ENCODE peak calls at places on chromosomes 11 and 22, in five cellular contexts. J is stimulated activated CD8-positive, alpha-beta memory T cell treated with anti-CD3 and anti-CD28 coated beads, Interleukin-4, amount 100 ng/mL, for 1 hour; U is activated CD4-positive, alpha-beta T cell treated with anti-CD3 and anti-CD28 coated beads, Interleukin-2, amount 50 U/mL, for 48 hours; N is anterior cingulate cortex; D is substantia nigra. M is an unnamed sample.

GRCh38 chr11:120912915-120913314 is 111.0 kb upstream of the TBCEL start:
- DNase-seq in J (no peak), U (no peak), N (no peak), D (no peak), M (no peak)

GRCh38 chr11:102559839-102560238 is 29.3 kb upstream of the MMP7 start:
- DNase-seq in U (no peak), J (no peak), N (no peak), D (no peak), M (no peak)

GRCh38 chr11:120912504-120912903 is 111.4 kb upstream of the TBCEL start:
- DNase-seq in J (no peak), N (no peak), U (no peak), D (no peak), M (no peak)

GRCh38 chr11:77068461-77069335 is 1.9 kb downstream of the CAPN5 start:
- DNase-seq in D (no peak), N (no peak), J (no peak), U (no peak), M (no peak)

GRCh38 chr22:49333206-49333605 is 494.5 kb downstream of the BRD1 start:
- DNase-seq in U (no peak), J (no peak), D (no peak), N (no peak), M (no peak)

GRCh38 chr22:38737302-38738060 is 18.3 kb downstream of the SUN2 start:
- DNase-seq in D (no peak), J (no peak), N (no peak), U (no peak), M (no peak)

GRCh38 chr11:61052182-61052972 is 49.9 kb upstream of the CD5 start:
- DNase-seq in U (peak), J (no peak), N (no peak), D (no peak), M (no peak)

GRCh38 chr11:91396243-91397133 is 828.1 kb upstream of the FAT3 start:
- DNase-seq in N (no peak), J (no peak), D (no peak), U (no peak), M (no peak)

GRCh38 chr11:444397-445144 is 2.8 kb upstream of the ANO9 start:
- DNase-seq in D (no peak), N (no peak), U (no peak), J (no peak), M (no peak)

GRCh38 chr11:96013459-96014213 is 89.7 kb upstream of the MTMR2 start:
- DNase-seq in D (no peak), N (no peak), U (peak), J (no peak), M (peak)

GRCh38 chr11:134541951-134542350 is 129.9 kb upstream of the B3GAT1 start:
- DNase-seq in D (no peak), N (no peak), U (no peak), J (no peak), M (no peak)

GRCh38 chr11:132072044-132072879 is 701.8 kb downstream of the NTM start:
- DNase-seq in U (no peak), D (no peak), N (no peak), J (no peak), M (no peak)

GRCh38 chr22:36467042-36467810 is 14.2 kb downstream of the TXN2 start:
- DNase-seq in N (no peak), D (no peak), J (no peak), U (no peak), M (no peak)

GRCh38 chr11:83054001-83054400 is 17.7 kb downstream of the RAB30 start:
- DNase-seq in D (no peak), J (no peak), N (no peak), U (no peak), M (no peak)